ENCODE peak calls at places on chromosomes 3 and 15, in six cellular contexts. Z is keratinocyte, X is fibroblast of lung, N is heart left ventricle, P is adrenal gland, C is heart right ventricle. U is an unnamed sample.
A peak's percentile ranks its signal among the peaks of the same experiment; 100 is the strongest.

GRCh38 chr15:49215768-49216739 is 46.0 kb downstream of the GALK2 start:
- DNase-seq in Z (no peak), N (peak; percentile 84), C (peak; percentile 57), X (no peak), P (peak; percentile 70), U (no peak)

GRCh38 chr3:167895178-167895577 is 159.7 kb downstream of the SERPINI1 start:
- DNase-seq in P (no peak), C (no peak), Z (no peak), X (no peak), N (no peak), U (no peak)

GRCh38 chr3:108001457-108001856 is 89.4 kb downstream of the CD47 start:
- DNase-seq in C (no peak), N (no peak), X (no peak), Z (no peak), P (no peak), U (no peak)

GRCh38 chr15:89329329-89330084 is 5.1 kb downstream of the POLG start:
- DNase-seq in P (no peak), N (no peak), Z (no peak), C (no peak), X (no peak), U (no peak)

GRCh38 chr15:43775411-43775965 is 1.3 kb downstream of the ELL3 start:
- DNase-seq in C (no peak), N (peak; percentile 31), X (peak; percentile 30), Z (peak; percentile 74), P (peak; percentile 86), U (no peak)

GRCh38 chr3:124701687-124702086 is 28.6 kb upstream of the UMPS start:
- DNase-seq in Z (no peak), X (peak; percentile 62), N (no peak), P (no peak), C (no peak), U (peak; percentile 27)

GRCh38 chr3:131036200-131036816 is 9.6 kb downstream of the NEK11 start:
- DNase-seq in N (no peak), C (no peak), X (peak; percentile 70), Z (no peak), P (no peak), U (peak; percentile 56)

GRCh38 chr3:32334675-32335074 is 57.0 kb upstream of the CMTM7 start:
- DNase-seq in Z (no peak), P (peak; percentile 44), X (no peak), C (no peak), N (no peak), U (no peak)

GRCh38 chr15:45179221-45179985 is 8.4 kb downstream of the SHF start:
- DNase-seq in X (no peak), N (no peak), Z (no peak), C (no peak), P (peak; percentile 64), U (no peak)

GRCh38 chr15:101496198-101496986 is 6.9 kb upstream of the PCSK6 start:
- DNase-seq in Z (no peak), N (no peak), C (no peak), P (peak; percentile 35), X (no peak), U (no peak)

GRCh38 chr15:57319226-57319918 is 56.9 kb upstream of the CGNL1 start:
- DNase-seq in C (no peak), Z (no peak), X (no peak), P (no peak), N (no peak), U (no peak)

GRCh38 chr3:128486692-128487537 is 6.1 kb downstream of the GATA2 start:
- DNase-seq in N (no peak), P (no peak), C (no peak), X (no peak), Z (no peak), U (no peak)

GRCh38 chr15:59298255-59298856 is 74.3 kb downstream of the MYO1E start:
- DNase-seq in X (no peak), P (peak; percentile 23), C (no peak), N (no peak), Z (no peak), U (no peak)

DNA sequence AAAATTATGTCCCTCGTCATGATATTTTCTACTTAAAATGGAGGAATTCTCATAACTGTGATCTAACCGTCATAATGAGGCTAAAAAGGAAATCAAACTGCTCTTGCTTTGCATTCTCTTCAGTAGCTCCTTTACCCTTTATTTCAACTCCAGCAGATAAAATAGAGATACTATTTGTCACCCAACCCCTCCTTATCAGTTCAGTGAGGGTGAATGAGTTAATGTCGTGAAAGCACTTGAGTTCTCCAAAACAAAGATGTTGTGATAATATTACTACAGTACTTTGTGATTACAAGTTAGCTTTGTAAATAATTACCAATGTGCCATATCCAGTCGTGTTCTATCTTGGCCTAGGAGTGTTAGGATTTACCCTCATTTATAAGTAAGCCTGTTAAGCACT is 63.4 kb upstream of the ANKRD28 start:
- DNase-seq in N (no peak), C (no peak), P (no peak), Z (no peak), X (no peak), U (no peak)
- H3K4me3 ChIP-seq in N (no peak overlapping the region), C (peak overlapping the region; percentile 99), P (no peak overlapping the region), Z (no peak overlapping the region), X (no peak overlapping the region), U (no peak overlapping the region)

DNA sequence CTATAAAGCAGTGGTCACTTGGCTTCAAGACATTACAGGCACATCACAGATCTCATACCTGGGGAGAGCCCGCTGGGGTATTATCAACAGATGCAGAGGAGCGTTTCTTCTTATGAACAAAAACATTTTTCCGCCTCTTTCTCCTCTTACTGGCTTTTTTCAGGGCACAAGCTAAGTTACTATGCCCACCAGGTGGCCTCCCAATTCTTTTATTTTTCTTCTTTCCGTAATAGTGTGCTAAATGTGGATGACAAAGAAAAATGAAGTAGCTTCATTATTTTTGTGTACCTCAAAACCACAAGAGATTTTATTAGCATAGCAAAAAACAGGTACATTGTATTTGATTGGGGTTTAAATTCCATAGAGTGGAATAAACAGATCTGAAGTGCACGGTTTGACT is 10.1 kb upstream of the STIMATE start:
- DNase-seq in C (no peak), P (no peak), X (no peak), N (no peak), Z (no peak), U (no peak)
- TF ChIP-seq CTCF in C (no peak), P (no peak), X (no peak), N (no peak), Z (no peak), U (no peak)

DNA sequence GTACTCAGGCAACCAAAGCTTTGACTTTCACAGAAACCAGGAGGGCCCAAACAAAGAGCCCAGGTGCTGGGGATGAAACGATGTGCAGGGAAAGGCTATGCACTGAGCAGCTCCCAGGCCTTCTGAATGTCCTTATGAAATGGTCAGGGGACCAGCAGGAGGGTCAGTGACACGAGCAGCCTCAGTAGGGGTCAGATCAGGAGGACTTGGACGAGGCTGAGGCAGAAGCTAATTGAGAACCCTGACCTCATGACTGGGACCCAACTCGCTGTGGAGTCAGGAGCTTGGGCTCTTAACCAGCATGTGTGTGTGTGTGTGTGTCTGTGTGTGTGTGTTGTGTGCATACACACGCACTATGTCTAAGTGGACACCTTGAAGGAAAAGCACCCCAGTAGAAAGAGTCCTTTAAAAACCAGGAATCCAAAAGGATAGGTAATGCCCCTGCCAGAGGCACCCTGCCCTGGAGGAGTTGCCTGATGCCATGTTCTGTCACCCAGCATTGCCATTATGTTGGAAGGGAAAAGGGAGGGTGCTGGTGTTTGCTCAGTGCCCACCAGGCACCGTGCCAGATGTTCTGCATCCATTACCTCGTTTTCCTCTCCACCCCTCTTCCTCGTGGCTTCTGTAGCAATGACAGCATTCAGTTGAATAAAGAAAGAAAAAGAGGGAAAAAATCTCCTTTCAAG is 50.9 kb downstream of the CORO2B start:
- DNase-seq in N (no peak), P (no peak), C (no peak), X (no peak), Z (no peak), U (no peak)
- H3K4me3 ChIP-seq in N (no peak overlapping the region), P (no peak overlapping the region), C (no peak overlapping the region), X (no peak overlapping the region), Z (no peak overlapping the region), U (no peak overlapping the region)

GRCh38 chr3:66379565-66379964 is 121.3 kb downstream of the LRIG1 start:
- DNase-seq in X (no peak), Z (no peak), P (no peak), N (no peak), C (no peak), U (no peak)

GRCh38 chr3:66377800-66378199 is 123.0 kb downstream of the LRIG1 start:
- DNase-seq in X (no peak), C (no peak), P (no peak), N (no peak), Z (no peak), U (no peak)

GRCh38 chr3:66380200-66380932 is 120.5 kb downstream of the LRIG1 start:
- DNase-seq in C (no peak), X (no peak), P (no peak), Z (no peak), N (no peak), U (no peak)

GRCh38 chr3:66376568-66376967 is 124.3 kb downstream of the LRIG1 start:
- DNase-seq in C (no peak), Z (no peak), X (peak; percentile 95), P (peak; percentile 75), N (no peak), U (peak; percentile 39)

GRCh38 chr3:66378256-66378655 is 122.6 kb downstream of the LRIG1 start:
- DNase-seq in P (no peak), X (no peak), Z (no peak), N (no peak), C (no peak), U (no peak)
- TF ChIP-seq CTCF in P (peak; percentile 17), X (peak; percentile 38), Z (peak; percentile 57), N (no peak), C (peak; percentile 33), U (peak; percentile 49)